ENCODE peak calls at places on chromosomes 13 and 19, in seven cellular contexts. P is BE2C; Z is T-helper 17 cell; C is neural crest cell; W is stimulated activated CD4-positive, alpha-beta T cell treated with anti-CD3 and anti-CD28 coated beads, Interleukin-1b, Interleukin-23, amount 100 ng/mL, for 24 hours; A is NCI-H1105; O is Right ventricle myocardium superior. V is an unnamed sample.

GRCh38 chr13:79445968-79446645 is 34.8 kb upstream of the NDFIP2 start:
- DNase-seq in Z (no peak), A (no peak), W (no peak), P (no peak), O (no peak), C (no peak), V (no peak)

GRCh38 chr13:98853791-98854191 is 101.3 kb upstream of the SLC15A1 start:
- DNase-seq in Z (no peak), A (no peak), P (no peak), W (peak), C (no peak), O (no peak), V (peak)

GRCh38 chr19:15461694-15462093 is 2.6 kb downstream of the RASAL3 start:
- DNase-seq in P (no peak), Z (no peak), A (no peak), C (no peak), W (no peak), O (no peak), V (no peak)

GRCh38 chr19:40603071-40603718 is 2.0 kb downstream of the LTBP4 start:
- DNase-seq in A (no peak), P (no peak), O (no peak), W (no peak), C (no peak), Z (peak), V (no peak)

GRCh38 chr13:31060655-31061054 is 101.0 kb downstream of the HSPH1 start:
- DNase-seq in W (no peak), O (no peak), P (no peak), A (no peak), C (no peak), Z (no peak), V (no peak)

GRCh38 chr13:33483471-33483870 is 197.9 kb upstream of the STARD13 start:
- DNase-seq in P (no peak), W (no peak), A (no peak), O (no peak), C (no peak), Z (no peak), V (peak)

GRCh38 chr19:4967738-4968461 is 1.0 kb upstream of the KDM4B start:
- DNase-seq in O (no peak), C (no peak), W (no peak), Z (no peak), P (no peak), A (no peak), V (no peak)

GRCh38 chr13:30332516-30333165 is 25.3 kb upstream of the KATNAL1 start:
- DNase-seq in P (no peak), Z (no peak), O (no peak), W (no peak), A (no peak), C (no peak), V (no peak)

GRCh38 chr13:73440296-73440895 is 381.6 kb downstream of the KLF5 start:
- DNase-seq in A (no peak), C (no peak), Z (no peak), P (no peak), W (no peak), O (no peak), V (no peak)

GRCh38 chr19:10726268-10726667 is 8.4 kb downstream of the DNM2 start:
- DNase-seq in C (no peak), P (no peak), W (no peak), Z (no peak), O (no peak), A (no peak), V (no peak)

GRCh38 chr13:110676057-110676510 is 29.8 kb downstream of the CARS2 start:
- DNase-seq in W (no peak), C (no peak), Z (no peak), P (no peak), O (no peak), A (no peak), V (no peak)

GRCh38 chr19:42281175-42282035 is 12.4 kb downstream of the CIC start:
- DNase-seq in Z (no peak), P (peak), C (peak), A (peak), W (no peak), O (peak), V (no peak)

GRCh38 chr13:31043891-31044657 is 111.6 kb downstream of the TEX26 start:
- DNase-seq in W (peak), O (peak), P (peak), A (peak), Z (peak), C (peak), V (peak)

GRCh38 chr19:42468273-42468796 is 25.6 kb upstream of the CXCL17 start:
- DNase-seq in O (no peak), W (no peak), C (no peak), P (no peak), Z (no peak), A (no peak), V (peak)

GRCh38 chr19:7831452-7831851 is 1.4 kb downstream of the EVI5L start:
- DNase-seq in A (no peak), P (no peak), O (no peak), C (no peak), W (no peak), Z (no peak), V (peak)